ENCODE peak calls at places on chromosomes 16 and 17, in five cellular contexts. H, Y, L, W and R are unnamed samples.

GRCh38 chr16:88941933-88942909 is 34.8 kb downstream of the CBFA2T3 start:
- DNase-seq in Y (no peak), H (no peak), L (peak), W (peak), R (no peak)

GRCh38 chr16:23348579-23349469 is 46.7 kb downstream of the SCNN1B start:
- DNase-seq in W (no peak), Y (no peak), H (no peak), L (peak), R (no peak)

GRCh38 chr17:80008383-80008840 is 27.3 kb downstream of the TBC1D16 start:
- DNase-seq in Y (no peak), L (peak), H (peak), W (peak), R (peak)

GRCh38 chr17:51298508-51299371 is 38.4 kb downstream of the UTP18 start:
- DNase-seq in Y (no peak), W (peak), L (peak), H (no peak), R (no peak)

GRCh38 chr16:68707341-68708152 is 29.5 kb upstream of the CDH1 start:
- DNase-seq in Y (no peak), H (peak), W (no peak), L (peak), R (no peak)

GRCh38 chr17:6661464-6661848 is 9.9 kb downstream of the C17orf100 start:
- DNase-seq in H (no peak), L (no peak), W (no peak), Y (no peak), R (no peak)

GRCh38 chr17:48719642-48720262 is 2.6 kb downstream of the PRAC1 start:
- DNase-seq in H (peak), W (no peak), L (peak), Y (no peak), R (no peak)

GRCh38 chr17:44970136-44970737 is 2.1 kb upstream of the C1QL1 start:
- DNase-seq in W (no peak), Y (no peak), L (peak), H (no peak), R (no peak)

GRCh38 chr17:15651583-15652110 is 32.1 kb upstream of the FBXW10B start:
- DNase-seq in H (peak), L (peak), W (peak), Y (peak), R (peak)

GRCh38 chr17:78745407-78746088 is 36.5 kb downstream of the CYTH1 start:
- DNase-seq in Y (no peak), L (peak), W (peak), H (no peak), R (no peak)

GRCh38 chr17:78127240-78127887 is 1.2 kb downstream of the TMC6 start:
- DNase-seq in Y (no peak), W (peak), H (no peak), L (peak), R (no peak)

GRCh38 chr16:66947302-66948033 is 12.2 kb downstream of the CES2 start:
- DNase-seq in W (peak), L (peak), Y (peak), H (no peak), R (no peak)

GRCh38 chr17:1779571-1780074 is 17.8 kb downstream of the SERPINF1 start:
- DNase-seq in H (no peak), W (no peak), L (no peak), Y (no peak), R (no peak)

GRCh38 chr17:40243756-40244155 is 24.7 kb downstream of the WIPF2 start:
- DNase-seq in Y (no peak), L (no peak), H (no peak), W (no peak), R (no peak)

GRCh38 chr16:74999208-74999682 is 421 bp downstream of the ZNRF1 start:
- DNase-seq in Y (no peak), W (no peak), H (no peak), L (peak), R (no peak)

GRCh38 chr17:22671110-22671509 is 978.8 kb downstream of the KCNJ18 start:
- DNase-seq in Y (no peak), W (no peak), H (no peak), L (no peak), R (no peak)

GRCh38 chr16:78984887-78985464 is 615.6 kb downstream of the MAF start:
- DNase-seq in L (no peak), W (no peak), Y (no peak), H (no peak), R (no peak)

GRCh38 chr16:49638696-49639629 is 216.9 kb downstream of the ZNF423 start:
- DNase-seq in L (peak), H (no peak), Y (no peak), W (no peak), R (no peak)

GRCh38 chr16:81641403-81642106 is 137.5 kb upstream of the PLCG2 start:
- DNase-seq in Y (no peak), W (no peak), L (peak), H (no peak), R (no peak)

GRCh38 chr16:12535535-12536411 is 267.9 kb downstream of the CPPED1 start:
- DNase-seq in Y (peak), H (no peak), W (no peak), L (peak), R (no peak)

GRCh38 chr17:82830249-82830661 is 9.6 kb downstream of the ZNF750 start:
- DNase-seq in W (no peak), L (no peak), H (no peak), Y (no peak), R (no peak)

GRCh38 chr17:39553326-39553945 is 54.3 kb downstream of the NEUROD2 start:
- DNase-seq in W (no peak), L (no peak), H (no peak), Y (no peak), R (no peak)

GRCh38 chr17:48542956-48543853 is 1.7 kb downstream of the HOXB2 start:
- DNase-seq in Y (no peak), L (peak), H (no peak), W (no peak), R (no peak)

GRCh38 chr16:81189100-81189664 is 49.3 kb upstream of the BCO1 start:
- DNase-seq in W (no peak), L (no peak), H (no peak), Y (no peak), R (no peak)

GRCh38 chr16:87464691-87465300 is 28.0 kb downstream of the ZCCHC14 start:
- DNase-seq in Y (no peak), H (no peak), W (no peak), L (no peak), R (peak)

GRCh38 chr16:24668481-24669001 is 60.9 kb upstream of the TNRC6A start:
- DNase-seq in H (no peak), W (no peak), Y (no peak), L (no peak), R (peak)

GRCh38 chr17:41692722-41693521 is 4.2 kb downstream of the EIF1 start:
- DNase-seq in W (no peak), H (no peak), L (peak), Y (no peak), R (no peak)

GRCh38 chr16:89897204-89897603 is 21.5 kb upstream of the MC1R start:
- DNase-seq in W (no peak), L (no peak), H (no peak), Y (no peak), R (no peak)

GRCh38 chr17:39177256-39177655 is 11.3 kb upstream of the ARL5C start:
- DNase-seq in L (peak), H (no peak), W (no peak), Y (no peak), R (no peak)

GRCh38 chr16:31507929-31508705 is at the start of gene RUSF1:
- DNase-seq in H (peak), Y (peak), L (peak), W (peak), R (peak)
- TF ChIP-seq CTCF in H (no peak), Y (no peak), L (no peak), W (no peak), R (no peak)

DNA sequence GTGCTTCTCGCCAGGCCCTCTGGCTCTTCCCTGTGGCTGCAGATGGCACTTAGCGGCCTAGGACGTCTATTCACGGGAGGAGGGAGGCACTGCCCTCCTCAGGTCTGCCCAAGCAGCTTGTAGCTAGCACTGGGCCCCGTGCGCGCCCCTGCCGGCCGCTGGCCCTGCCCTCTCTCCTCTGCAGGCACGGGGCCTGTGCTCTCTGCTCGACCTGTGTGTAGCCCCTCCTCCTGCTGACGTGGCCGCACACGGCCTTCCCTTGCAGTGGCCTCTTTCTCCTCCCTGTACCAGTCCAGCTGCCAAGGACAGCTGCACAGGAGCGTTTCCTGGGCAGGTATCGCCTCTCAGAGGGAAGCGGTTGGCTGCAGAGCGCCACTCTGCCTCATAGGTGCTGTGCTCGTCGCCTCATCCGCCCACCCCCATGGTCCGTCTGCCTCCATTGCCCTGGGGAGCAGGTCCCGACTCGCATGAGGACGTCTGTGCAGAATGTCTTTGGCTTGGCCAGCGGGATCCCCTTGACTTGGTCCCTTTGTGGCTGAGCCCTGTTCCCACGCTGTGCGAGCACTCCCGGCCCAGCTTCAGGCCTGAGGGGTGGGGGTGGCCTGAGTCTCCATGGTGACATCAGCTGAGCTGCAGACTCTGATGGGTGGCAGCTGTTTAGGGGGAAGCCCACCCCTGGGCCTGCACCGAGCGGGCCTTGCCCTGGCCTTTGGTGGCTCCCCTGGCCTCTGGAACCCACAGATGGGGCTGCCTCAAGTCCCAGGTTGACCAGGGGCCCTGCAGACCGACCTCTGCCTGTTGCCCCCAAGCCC is 34.6 kb downstream of the TSC2 start:
- DNase-seq in Y (no peak), W (no peak), L (no peak), H (no peak), R (no peak)
- H3K27ac ChIP-seq in Y (no peak), W (no peak), L (peak), H (no peak), R (no peak)

GRCh38 chr17:64004903-64005733 is 7.0 kb downstream of the PRR29 start:
- DNase-seq in L (peak), H (peak), Y (no peak), W (no peak), R (peak)
- H3K4me3 ChIP-seq in L (no peak), H (no peak), Y (no peak), W (no peak), R (no peak)

DNA sequence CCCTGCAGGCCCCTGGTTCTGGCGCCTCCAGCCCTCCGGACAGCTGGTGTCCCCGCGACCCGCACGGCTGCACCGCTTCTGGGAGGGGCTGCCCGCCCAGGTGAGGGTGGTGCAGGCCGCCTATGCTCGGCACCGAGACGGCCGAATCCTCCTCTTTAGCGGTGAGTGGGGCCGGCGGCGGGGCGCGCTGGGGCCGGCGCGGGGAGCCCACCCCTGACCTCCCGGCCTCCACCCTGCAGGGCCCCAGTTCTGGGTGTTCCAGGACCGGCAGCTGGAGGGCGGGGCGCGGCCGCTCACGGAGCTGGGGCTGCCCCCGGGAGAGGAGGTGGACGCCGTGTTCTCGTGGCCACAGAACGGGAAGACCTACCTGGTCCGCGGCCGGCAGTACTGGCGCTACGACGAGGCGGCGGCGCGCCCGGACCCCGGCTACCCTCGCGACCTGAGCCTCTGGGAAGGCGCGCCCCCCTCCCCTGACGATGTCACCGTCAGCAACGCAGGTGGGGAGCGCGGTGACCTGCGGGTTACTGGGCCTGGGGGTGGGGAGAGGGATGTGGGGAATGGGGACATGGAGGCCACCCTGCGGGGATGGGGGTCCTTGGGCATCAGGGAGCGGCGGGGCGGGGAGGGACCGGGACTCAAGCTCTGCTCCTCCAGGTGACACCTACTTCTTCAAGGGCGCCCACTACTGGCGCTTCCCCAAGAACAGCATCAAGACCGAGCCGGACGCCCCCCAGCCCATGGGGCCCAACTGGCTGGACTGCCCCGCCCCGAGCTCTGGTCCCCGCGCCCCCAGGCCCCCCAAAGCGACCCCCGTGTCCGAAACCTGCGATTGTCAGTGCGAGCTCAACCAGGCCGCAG is 7.0 kb upstream of the IL32 start:
- DNase-seq in Y (no peak), H (no peak), W (peak), L (peak), R (peak)
- TF ChIP-seq CTCF in Y (no peak), H (no peak), W (no peak), L (peak), R (no peak)

GRCh38 chr17:60231691-60232090 is 81.9 kb downstream of the CA4 start:
- DNase-seq in H (no peak), Y (no peak), W (no peak), L (no peak), R (no peak)
- H3K27ac ChIP-seq in H (no peak), Y (no peak), W (no peak), L (no peak), R (no peak)